ENCODE peak calls at places on chromosome 4, in nine cellular contexts. One of them, this sample, is unnamed.

GRCh38 chr4:103091601-103092223 is 7.9 kb downstream of the BDH2 start:
- DNase-seq in RWPE1: no peak
- DNase-seq in GM04504: peak
- DNase-seq in NCI-H2029 treated with DMSO at 0.1 percent for 48 hours: peak
- DNase-seq in T1000: peak
- DNase-seq in pancreas: no peak
- DNase-seq in HT1080: peak
- DNase-seq in right atrium auricular region: no peak
- DNase-seq in NCI-H1092 treated with DMSO at 0.1 percent for 48 hours: peak
- DNase-seq in this sample: peak

GRCh38 chr4:67575232-67575888 is 16.8 kb downstream of the STAP1 start:
- DNase-seq in pancreas: no peak
- DNase-seq in T1000: no peak
- DNase-seq in HT1080: no peak
- DNase-seq in NCI-H2029 treated with DMSO at 0.1 percent for 48 hours: peak
- DNase-seq in NCI-H1092 treated with DMSO at 0.1 percent for 48 hours: peak
- DNase-seq in right atrium auricular region: no peak
- DNase-seq in RWPE1: no peak
- DNase-seq in GM04504: no peak
- DNase-seq in this sample: no peak

GRCh38 chr4:91758487-91758886 is 545.3 kb upstream of the GRID2 start:
- DNase-seq in NCI-H2029 treated with DMSO at 0.1 percent for 48 hours: no peak
- DNase-seq in right atrium auricular region: no peak
- DNase-seq in pancreas: no peak
- DNase-seq in RWPE1: peak
- DNase-seq in GM04504: no peak
- DNase-seq in HT1080: peak
- DNase-seq in T1000: no peak
- DNase-seq in NCI-H1092 treated with DMSO at 0.1 percent for 48 hours: no peak
- DNase-seq in this sample: no peak

GRCh38 chr4:33104190-33104773 is 2384.1 kb downstream of the PCDH7 start:
- DNase-seq in NCI-H1092 treated with DMSO at 0.1 percent for 48 hours: no peak
- DNase-seq in right atrium auricular region: no peak
- DNase-seq in T1000: no peak
- DNase-seq in pancreas: no peak
- DNase-seq in RWPE1: no peak
- DNase-seq in GM04504: no peak
- DNase-seq in NCI-H2029 treated with DMSO at 0.1 percent for 48 hours: no peak
- DNase-seq in HT1080: no peak
- DNase-seq in this sample: no peak

GRCh38 chr4:66357316-66357715 is 687.0 kb upstream of the EPHA5 start:
- DNase-seq in NCI-H1092 treated with DMSO at 0.1 percent for 48 hours: no peak
- DNase-seq in GM04504: peak
- DNase-seq in HT1080: peak
- DNase-seq in NCI-H2029 treated with DMSO at 0.1 percent for 48 hours: no peak
- DNase-seq in RWPE1: no peak
- DNase-seq in right atrium auricular region: no peak
- DNase-seq in pancreas: no peak
- DNase-seq in T1000: no peak
- DNase-seq in this sample: no peak

GRCh38 chr4:40333921-40334352 is 1.2 kb upstream of the CHRNA9 start:
- DNase-seq in pancreas: no peak
- DNase-seq in right atrium auricular region: no peak
- DNase-seq in T1000: no peak
- DNase-seq in HT1080: peak
- DNase-seq in NCI-H2029 treated with DMSO at 0.1 percent for 48 hours: peak
- DNase-seq in NCI-H1092 treated with DMSO at 0.1 percent for 48 hours: peak
- DNase-seq in RWPE1: peak
- DNase-seq in GM04504: no peak
- DNase-seq in this sample: no peak

GRCh38 chr4:100391913-100392312 is 125.9 kb downstream of the EMCN start:
- DNase-seq in pancreas: no peak
- DNase-seq in HT1080: peak
- DNase-seq in NCI-H1092 treated with DMSO at 0.1 percent for 48 hours: no peak
- DNase-seq in GM04504: no peak
- DNase-seq in right atrium auricular region: no peak
- DNase-seq in RWPE1: peak
- DNase-seq in NCI-H2029 treated with DMSO at 0.1 percent for 48 hours: no peak
- DNase-seq in T1000: no peak
- DNase-seq in this sample: no peak

GRCh38 chr4:131470360-131470759 is 1678.7 kb upstream of the PCDH10 start:
- DNase-seq in HT1080: no peak
- DNase-seq in RWPE1: no peak
- DNase-seq in NCI-H2029 treated with DMSO at 0.1 percent for 48 hours: no peak
- DNase-seq in GM04504: no peak
- DNase-seq in NCI-H1092 treated with DMSO at 0.1 percent for 48 hours: no peak
- DNase-seq in pancreas: no peak
- DNase-seq in right atrium auricular region: no peak
- DNase-seq in T1000: no peak
- DNase-seq in this sample: no peak

GRCh38 chr4:39406763-39407583 is at the start of gene KLB:
- DNase-seq in NCI-H1092 treated with DMSO at 0.1 percent for 48 hours: no peak
- DNase-seq in pancreas: no peak
- DNase-seq in HT1080: no peak
- DNase-seq in NCI-H2029 treated with DMSO at 0.1 percent for 48 hours: no peak
- DNase-seq in T1000: no peak
- DNase-seq in RWPE1: no peak
- DNase-seq in right atrium auricular region: no peak
- DNase-seq in GM04504: no peak
- DNase-seq in this sample: no peak

GRCh38 chr4:76197971-76198410 is 15.6 kb downstream of the SCARB2 start:
- DNase-seq in NCI-H2029 treated with DMSO at 0.1 percent for 48 hours: peak
- DNase-seq in GM04504: no peak
- DNase-seq in T1000: no peak
- DNase-seq in HT1080: no peak
- DNase-seq in RWPE1: no peak
- DNase-seq in NCI-H1092 treated with DMSO at 0.1 percent for 48 hours: peak
- DNase-seq in pancreas: no peak
- DNase-seq in right atrium auricular region: no peak
- DNase-seq in this sample: no peak

GRCh38 chr4:78002260-78002659 is 54.9 kb upstream of the FRAS1 start:
- DNase-seq in HT1080: no peak
- DNase-seq in RWPE1: no peak
- DNase-seq in pancreas: no peak
- DNase-seq in NCI-H1092 treated with DMSO at 0.1 percent for 48 hours: no peak
- DNase-seq in GM04504: no peak
- DNase-seq in right atrium auricular region: no peak
- DNase-seq in T1000: no peak
- DNase-seq in NCI-H2029 treated with DMSO at 0.1 percent for 48 hours: no peak
- DNase-seq in this sample: no peak

GRCh38 chr4:150176559-150176958 is 98.3 kb downstream of the DCLK2 start:
- DNase-seq in NCI-H2029 treated with DMSO at 0.1 percent for 48 hours: no peak
- DNase-seq in NCI-H1092 treated with DMSO at 0.1 percent for 48 hours: no peak
- DNase-seq in T1000: no peak
- DNase-seq in pancreas: no peak
- DNase-seq in right atrium auricular region: no peak
- DNase-seq in GM04504: peak
- DNase-seq in HT1080: no peak
- DNase-seq in RWPE1: peak
- DNase-seq in this sample: no peak

GRCh38 chr4:159455675-159456235 is 352.9 kb downstream of the RAPGEF2 start:
- DNase-seq in RWPE1: peak
- DNase-seq in GM04504: no peak
- DNase-seq in T1000: no peak
- DNase-seq in HT1080: peak
- DNase-seq in NCI-H1092 treated with DMSO at 0.1 percent for 48 hours: peak
- DNase-seq in pancreas: no peak
- DNase-seq in NCI-H2029 treated with DMSO at 0.1 percent for 48 hours: peak
- DNase-seq in right atrium auricular region: no peak
- DNase-seq in this sample: no peak

GRCh38 chr4:81845761-81846160 is 374.1 kb upstream of the RASGEF1B start:
- DNase-seq in HT1080: no peak
- DNase-seq in right atrium auricular region: no peak
- DNase-seq in NCI-H2029 treated with DMSO at 0.1 percent for 48 hours: no peak
- DNase-seq in NCI-H1092 treated with DMSO at 0.1 percent for 48 hours: no peak
- DNase-seq in pancreas: no peak
- DNase-seq in GM04504: no peak
- DNase-seq in RWPE1: no peak
- DNase-seq in T1000: no peak
- DNase-seq in this sample: no peak

GRCh38 chr4:8830056-8830455 is 41.6 kb downstream of the HMX1 start:
- DNase-seq in GM04504: no peak
- DNase-seq in RWPE1: no peak
- DNase-seq in NCI-H1092 treated with DMSO at 0.1 percent for 48 hours: no peak
- DNase-seq in right atrium auricular region: peak
- DNase-seq in HT1080: no peak
- DNase-seq in T1000: no peak
- DNase-seq in pancreas: no peak
- DNase-seq in NCI-H2029 treated with DMSO at 0.1 percent for 48 hours: no peak
- DNase-seq in this sample: no peak

GRCh38 chr4:108838451-108838850 is 75.6 kb upstream of the ETNPPL start:
- DNase-seq in right atrium auricular region: no peak
- DNase-seq in NCI-H2029 treated with DMSO at 0.1 percent for 48 hours: no peak
- DNase-seq in RWPE1: no peak
- DNase-seq in pancreas: no peak
- DNase-seq in T1000: no peak
- DNase-seq in NCI-H1092 treated with DMSO at 0.1 percent for 48 hours: no peak
- DNase-seq in GM04504: no peak
- DNase-seq in HT1080: no peak
- DNase-seq in this sample: no peak